ENCODE peak calls at places on chromosomes 6 and 20, in ten cellular contexts. K is endodermal cell, M is mesenchymal stem cell, X is MM.1S, Y is tibial nerve, L is caudate nucleus, D is ovary, V is heart left ventricle, W is PC-9, H is sigmoid colon. I is an unnamed sample.

GRCh38 chr20:7859371-7859802 is 80.9 kb downstream of the HAO1 start:
- DNase-seq in Y (no peak), W (no peak), H (no peak), D (no peak), V (no peak), K (peak), L (peak), M (peak), X (peak), I (peak)

GRCh38 chr20:32877507-32877906 is 18.8 kb downstream of the EFCAB8 start:
- DNase-seq in Y (no peak), V (no peak), M (no peak), K (no peak), X (no peak), H (peak), W (no peak), D (no peak), L (no peak), I (peak)

GRCh38 chr6:28863607-28864320 is 60.0 kb downstream of the TRIM27 start:
- DNase-seq in X (peak), Y (peak), V (peak), W (peak), M (peak), K (peak), L (peak), H (peak), D (peak), I (peak)

GRCh38 chr20:53925651-53926401 is 144.6 kb downstream of the BCAS1 start:
- DNase-seq in X (no peak), H (no peak), W (no peak), L (no peak), K (peak), Y (no peak), M (no peak), D (no peak), V (no peak), I (no peak)

GRCh38 chr20:52731086-52731485 is 241.1 kb upstream of the TSHZ2 start:
- DNase-seq in K (peak), Y (no peak), W (no peak), V (no peak), H (no peak), X (no peak), D (no peak), M (no peak), L (no peak), I (no peak)

GRCh38 chr20:24066075-24066700 is 77.6 kb upstream of the GGTLC1 start:
- DNase-seq in L (no peak), D (no peak), W (no peak), Y (no peak), X (peak), V (no peak), K (no peak), H (no peak), M (no peak), I (no peak)

GRCh38 chr20:4064118-4064962 is 49.0 kb upstream of the RNF24 start:
- DNase-seq in H (peak), W (peak), X (no peak), Y (peak), K (peak), L (peak), D (peak), V (peak), M (peak), I (peak)

GRCh38 chr6:38973178-38974057 is 75.2 kb upstream of the GLP1R start:
- DNase-seq in L (no peak), X (peak), W (peak), K (no peak), H (no peak), M (peak), V (no peak), Y (no peak), D (no peak), I (peak)

GRCh38 chr20:62236674-62236996 is 1.7 kb upstream of the OSBPL2 start:
- DNase-seq in X (no peak), Y (no peak), W (no peak), H (no peak), L (peak), M (peak), K (peak), V (no peak), D (no peak), I (no peak)

GRCh38 chr6:96611342-96611964 is 48.5 kb downstream of the FHL5 start:
- DNase-seq in K (no peak), H (no peak), W (no peak), V (no peak), Y (no peak), L (no peak), X (peak), M (no peak), D (no peak), I (no peak)

GRCh38 chr6:12208190-12208589 is 82.0 kb upstream of the EDN1 start:
- DNase-seq in V (no peak), L (no peak), W (no peak), Y (no peak), D (no peak), K (no peak), H (no peak), X (no peak), M (peak), I (no peak)

GRCh38 chr6:111540971-111541719 is 58.1 kb upstream of the REV3L start:
- DNase-seq in H (no peak), D (no peak), V (no peak), X (no peak), K (no peak), L (no peak), M (no peak), Y (no peak), W (no peak), I (peak)

GRCh38 chr6:83378621-83379388 is 52.0 kb downstream of the ME1 start:
- DNase-seq in D (no peak), X (no peak), V (no peak), Y (no peak), M (peak), H (no peak), W (no peak), K (no peak), L (no peak), I (peak)

GRCh38 chr6:70118670-70119069 is 184.2 kb downstream of the COL9A1 start:
- DNase-seq in H (no peak), D (no peak), X (no peak), V (no peak), K (no peak), L (no peak), W (no peak), Y (no peak), M (no peak), I (no peak)

GRCh38 chr6:84804720-84805119 is 40.3 kb upstream of the TBX18 start:
- DNase-seq in Y (no peak), W (no peak), D (no peak), M (no peak), V (no peak), X (no peak), H (no peak), L (no peak), K (no peak), I (peak)

GRCh38 chr6:30988209-30988825 is 4.8 kb downstream of the MUC21 start:
- DNase-seq in H (no peak), K (no peak), M (no peak), D (no peak), X (no peak), L (no peak), W (no peak), V (no peak), Y (no peak), I (no peak)

GRCh38 chr6:159093608-159094443 is 49.0 kb upstream of the TAGAP start:
- DNase-seq in Y (no peak), W (no peak), M (no peak), H (no peak), L (no peak), X (no peak), D (no peak), V (no peak), K (peak), I (no peak)

GRCh38 chr6:56902551-56903464 is 52.1 kb upstream of the BEND6 start:
- DNase-seq in K (peak), W (no peak), H (no peak), M (peak), Y (no peak), X (peak), V (no peak), D (peak), L (no peak), I (peak)

GRCh38 chr6:9140861-9141534 is 705.7 kb upstream of the SLC35B3 start:
- DNase-seq in Y (no peak), L (no peak), W (no peak), H (no peak), V (no peak), K (no peak), X (no peak), D (no peak), M (no peak), I (peak)

GRCh38 chr20:235891-236290 is 8.8 kb downstream of the DEFB129 start:
- DNase-seq in V (no peak), K (no peak), H (no peak), X (no peak), L (no peak), M (no peak), D (no peak), Y (no peak), W (no peak), I (peak)

GRCh38 chr6:137849709-137850093 is 17.4 kb upstream of the TNFAIP3 start:
- DNase-seq in Y (no peak), L (no peak), W (no peak), K (no peak), V (no peak), D (no peak), M (no peak), X (no peak), H (no peak), I (no peak)

GRCh38 chr6:137849076-137849708 is 17.9 kb upstream of the TNFAIP3 start:
- DNase-seq in V (no peak), M (peak), D (no peak), H (no peak), Y (no peak), L (no peak), K (no peak), X (no peak), W (no peak), I (peak)

GRCh38 chr6:137850816-137851602 is 16.1 kb upstream of the TNFAIP3 start:
- DNase-seq in H (no peak), K (no peak), X (no peak), D (no peak), Y (no peak), W (no peak), M (peak), L (no peak), V (no peak), I (no peak)

GRCh38 chr6:137851669-137852068 is 15.4 kb upstream of the TNFAIP3 start:
- DNase-seq in Y (no peak), D (no peak), M (no peak), W (peak), X (no peak), H (no peak), V (no peak), L (no peak), K (no peak), I (no peak)

GRCh38 chr6:137850137-137850714 is 16.8 kb upstream of the TNFAIP3 start:
- DNase-seq in M (no peak), K (no peak), Y (no peak), V (no peak), D (no peak), W (no peak), X (no peak), H (no peak), L (no peak), I (no peak)
- H3K27ac ChIP-seq in M (no peak), K (no peak), Y (no peak), V (no peak), D (no peak), W (no peak), X (no peak), H (peak), L (no peak), I (no peak)

DNA sequence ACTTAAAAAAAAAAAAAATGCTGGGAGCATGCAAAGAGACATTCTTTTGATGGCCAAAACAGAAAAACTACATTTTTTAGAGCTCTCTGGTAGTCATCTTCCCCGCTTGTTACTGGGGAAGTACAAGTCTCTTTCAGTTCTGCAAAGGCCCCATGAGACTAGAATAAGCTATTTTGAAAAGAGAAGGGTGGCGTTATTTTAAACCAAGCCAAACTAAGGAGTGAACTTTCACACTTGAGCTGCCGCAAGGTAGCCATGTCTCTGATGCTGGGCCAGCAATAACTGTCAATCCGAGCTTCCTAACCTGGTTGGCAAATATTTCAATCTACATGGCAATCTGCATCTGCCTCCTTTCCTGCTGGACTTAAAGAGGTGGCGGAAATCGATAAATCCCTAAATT is 96.7 kb downstream of the L3MBTL3 start:
- DNase-seq in W (no peak), V (no peak), Y (no peak), H (no peak), M (no peak), K (no peak), L (no peak), X (no peak), D (no peak), I (no peak)
- H3K27ac ChIP-seq in W (no peak), V (no peak), Y (no peak), H (no peak), M (no peak), K (no peak), L (no peak), X (no peak), D (no peak), I (no peak)

DNA sequence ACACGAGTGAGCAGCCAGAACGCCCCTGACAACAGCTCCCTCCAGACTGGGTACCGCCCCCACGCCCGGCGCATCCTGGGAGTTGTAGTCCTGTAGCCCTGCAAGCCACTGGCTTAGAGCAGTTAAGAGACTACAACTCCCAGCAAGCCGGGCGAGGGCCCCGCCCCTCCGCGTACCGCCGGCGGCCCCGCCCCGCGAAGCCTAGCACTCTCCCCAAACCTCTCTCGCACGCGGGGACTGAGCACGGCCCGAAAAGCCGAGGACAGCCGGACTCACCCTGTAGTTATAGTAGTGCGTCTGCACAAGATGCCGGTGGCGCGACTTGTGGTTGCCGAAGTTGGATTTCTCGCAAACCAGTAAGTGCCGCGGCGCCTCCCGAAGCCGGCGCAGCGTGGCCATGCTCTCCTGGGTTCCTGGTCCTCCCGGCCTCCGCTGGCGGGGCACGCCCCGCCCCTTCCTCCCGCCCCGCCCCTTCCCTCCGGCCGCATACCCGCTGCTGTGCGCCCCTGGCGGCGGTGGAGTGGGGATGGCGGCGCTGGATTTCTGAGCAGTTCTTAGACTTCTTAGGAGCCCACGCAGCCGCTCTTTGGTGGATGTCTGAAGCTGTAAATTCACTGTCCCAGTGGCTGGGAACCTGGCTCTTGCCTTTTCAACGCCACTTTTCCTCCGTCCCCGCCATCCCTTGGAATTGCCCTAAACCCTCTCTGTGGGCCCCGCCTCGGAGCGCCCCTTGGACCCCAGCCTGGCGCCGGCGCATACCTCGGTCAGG is at the start of gene RPP40:
- DNase-seq in L (peak), D (peak), X (peak), M (peak), K (peak), V (peak), Y (peak), W (peak), H (peak), I (peak)
- H3K27ac ChIP-seq in L (peak), D (peak), X (peak), M (peak), K (peak), V (peak), Y (peak), W (peak), H (peak), I (peak)

GRCh38 chr6:27128796-27129094 is 118.8 kb upstream of the PRSS16 start:
- DNase-seq in L (no peak), K (no peak), M (no peak), X (no peak), Y (no peak), V (no peak), W (no peak), H (no peak), D (no peak), I (no peak)
- H3K27ac ChIP-seq in L (no peak), K (no peak), M (no peak), X (no peak), Y (no peak), V (no peak), W (no peak), H (no peak), D (no peak), I (no peak)

DNA sequence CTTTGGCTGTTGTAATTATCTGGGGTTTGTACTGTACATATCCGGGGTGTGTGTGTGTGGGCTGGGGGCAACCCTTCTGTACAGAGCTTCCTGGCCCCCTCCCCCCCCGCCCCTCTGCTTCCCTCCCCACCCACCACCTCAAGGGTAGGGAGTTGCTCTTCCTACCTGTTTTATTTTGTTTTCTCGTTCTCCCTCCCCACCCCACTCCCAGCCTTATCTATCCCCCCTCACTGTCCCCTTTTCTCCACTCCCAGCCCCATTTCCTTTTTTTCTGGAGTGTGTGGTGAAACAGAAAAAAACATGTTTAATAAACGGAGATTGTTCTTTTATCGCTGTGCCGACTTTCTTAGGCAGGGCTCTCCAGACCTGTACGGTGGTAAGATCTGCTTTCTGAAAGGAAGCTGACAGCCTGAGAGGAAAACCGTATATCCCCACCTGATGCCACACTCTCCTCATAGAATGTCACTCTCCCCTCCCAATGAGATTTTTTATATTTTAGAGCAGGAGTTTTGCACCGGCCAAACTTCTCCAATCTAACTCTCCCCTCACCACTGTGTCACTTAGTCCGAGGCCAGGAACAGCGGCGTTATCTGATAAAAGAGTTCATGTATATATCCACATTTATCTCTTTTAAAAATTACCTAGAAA is 891 bp upstream of the ZBTB9 start:
- DNase-seq in W (no peak), D (no peak), M (no peak), X (peak), L (no peak), V (no peak), K (no peak), Y (no peak), H (no peak), I (peak)
- H3K27ac ChIP-seq in W (no peak), D (no peak), M (no peak), X (peak), L (peak), V (peak), K (no peak), Y (peak), H (peak), I (peak)

GRCh38 chr20:1469925-1470571 is 3.4 kb upstream of the NSFL1C start:
- DNase-seq in W (peak), V (peak), X (peak), L (peak), D (peak), H (peak), M (peak), Y (peak), K (peak), I (peak)

GRCh38 chr20:1469306-1469905 is 2.8 kb upstream of the NSFL1C start:
- DNase-seq in K (peak), L (no peak), Y (no peak), X (no peak), D (no peak), H (no peak), V (no peak), M (no peak), W (no peak), I (no peak)

GRCh38 chr20:1472556-1473243 is 6.1 kb upstream of the NSFL1C start:
- DNase-seq in L (no peak), X (no peak), K (no peak), V (no peak), Y (no peak), H (no peak), D (no peak), M (no peak), W (no peak), I (no peak)

GRCh38 chr20:1473244-1473635 is 6.6 kb upstream of the NSFL1C start:
- DNase-seq in H (no peak), K (no peak), D (no peak), M (no peak), V (no peak), W (no peak), Y (no peak), X (no peak), L (no peak), I (no peak)

GRCh38 chr20:1471242-1471641 is 4.6 kb upstream of the NSFL1C start:
- DNase-seq in Y (no peak), X (no peak), K (no peak), W (no peak), L (no peak), H (no peak), M (no peak), D (no peak), V (no peak), I (no peak)
- H3K27ac ChIP-seq in Y (no peak), X (no peak), K (no peak), W (peak), L (no peak), H (no peak), M (peak), D (no peak), V (no peak), I (no peak)

GRCh38 chr6:89297695-89298351 is 17.3 kb downstream of the GABRR2 start:
- DNase-seq in Y (no peak), L (peak), X (peak), M (peak), H (no peak), K (no peak), D (no peak), V (no peak), W (peak), I (peak)
- H3K27ac ChIP-seq in Y (no peak), L (peak), X (peak), M (no peak), H (no peak), K (no peak), D (no peak), V (no peak), W (peak), I (no peak)

GRCh38 chr6:3349388-3350251 is 90.9 kb downstream of the PSMG4 start:
- DNase-seq in V (no peak), X (no peak), K (peak), L (no peak), H (peak), D (no peak), W (no peak), Y (no peak), M (no peak), I (no peak)
- H3K27ac ChIP-seq in V (no peak), X (no peak), K (peak), L (no peak), H (no peak), D (no peak), W (no peak), Y (peak), M (no peak), I (no peak)

I was measured in fibroblast of lung.